ENCODE peak calls at places on chromosome 2, in nine cellular contexts. One of them, this sample, is unnamed.
A peak's percentile ranks its signal among the peaks of the same experiment; 100 is the strongest.

GRCh38 chr2:218367415-218368149 is 10.9 kb downstream of the CATIP start:
- DNase-seq in Calu3: peak; percentile 91
- DNase-seq in HuH-7.5: peak; percentile 90
- DNase-seq in neural progenitor cell: peak; percentile 92
- DNase-seq in glutamatergic neuron: peak; percentile 78
- DNase-seq in cerebellar cortex: peak; percentile 28
- DNase-seq in progenitor cell of endocrine pancreas: peak; percentile 68
- DNase-seq in astrocyte of the cerebellum: no peak
- DNase-seq in MV-4-11: peak; percentile 84
- DNase-seq in this sample: no peak

GRCh38 chr2:230330725-230331124 is 3.7 kb downstream of the SP140L start:
- DNase-seq in HuH-7.5: no peak
- DNase-seq in Calu3: no peak
- DNase-seq in progenitor cell of endocrine pancreas: no peak
- DNase-seq in neural progenitor cell: no peak
- DNase-seq in MV-4-11: no peak
- DNase-seq in astrocyte of the cerebellum: no peak
- DNase-seq in glutamatergic neuron: no peak
- DNase-seq in cerebellar cortex: no peak
- DNase-seq in this sample: no peak

GRCh38 chr2:38600242-38600891 is 2.4 kb downstream of the HNRNPLL start:
- DNase-seq in cerebellar cortex: no peak
- DNase-seq in MV-4-11: no peak
- DNase-seq in astrocyte of the cerebellum: no peak
- DNase-seq in HuH-7.5: no peak
- DNase-seq in Calu3: no peak
- DNase-seq in neural progenitor cell: peak; percentile 50
- DNase-seq in progenitor cell of endocrine pancreas: no peak
- DNase-seq in glutamatergic neuron: peak; percentile 36
- DNase-seq in this sample: no peak

GRCh38 chr2:172464340-172465129 is 37.1 kb downstream of the ITGA6 start:
- DNase-seq in cerebellar cortex: no peak
- DNase-seq in neural progenitor cell: no peak
- DNase-seq in glutamatergic neuron: no peak
- DNase-seq in astrocyte of the cerebellum: no peak
- DNase-seq in progenitor cell of endocrine pancreas: no peak
- DNase-seq in HuH-7.5: no peak
- DNase-seq in MV-4-11: no peak
- DNase-seq in Calu3: no peak
- DNase-seq in this sample: no peak

GRCh38 chr2:241036964-241037421 is 38.6 kb downstream of the SNED1 start:
- DNase-seq in progenitor cell of endocrine pancreas: no peak
- DNase-seq in cerebellar cortex: no peak
- DNase-seq in neural progenitor cell: no peak
- DNase-seq in astrocyte of the cerebellum: no peak
- DNase-seq in HuH-7.5: no peak
- DNase-seq in glutamatergic neuron: no peak
- DNase-seq in MV-4-11: no peak
- DNase-seq in Calu3: no peak
- DNase-seq in this sample: no peak

GRCh38 chr2:101238930-101239759 is 13.5 kb upstream of the CNOT11 start:
- DNase-seq in cerebellar cortex: no peak
- DNase-seq in progenitor cell of endocrine pancreas: peak; percentile 44
- DNase-seq in Calu3: peak; percentile 77
- DNase-seq in HuH-7.5: no peak
- DNase-seq in glutamatergic neuron: no peak
- DNase-seq in MV-4-11: peak; percentile 58
- DNase-seq in astrocyte of the cerebellum: no peak
- DNase-seq in neural progenitor cell: no peak
- DNase-seq in this sample: no peak

GRCh38 chr2:220891405-220891804 is 680.7 kb downstream of the EPHA4 start:
- DNase-seq in cerebellar cortex: no peak
- DNase-seq in glutamatergic neuron: no peak
- DNase-seq in HuH-7.5: no peak
- DNase-seq in Calu3: no peak
- DNase-seq in progenitor cell of endocrine pancreas: no peak
- DNase-seq in MV-4-11: no peak
- DNase-seq in neural progenitor cell: peak; percentile 60
- DNase-seq in astrocyte of the cerebellum: peak; percentile 74
- DNase-seq in this sample: peak; percentile 89

GRCh38 chr2:19330436-19330835 is 28.0 kb downstream of the OSR1 start:
- DNase-seq in HuH-7.5: no peak
- DNase-seq in neural progenitor cell: no peak
- DNase-seq in MV-4-11: no peak
- DNase-seq in glutamatergic neuron: no peak
- DNase-seq in cerebellar cortex: no peak
- DNase-seq in Calu3: no peak
- DNase-seq in astrocyte of the cerebellum: no peak
- DNase-seq in progenitor cell of endocrine pancreas: no peak
- DNase-seq in this sample: no peak

GRCh38 chr2:201831469-201831868 is 25.1 kb downstream of the CDK15 start:
- DNase-seq in neural progenitor cell: no peak
- DNase-seq in astrocyte of the cerebellum: peak; percentile 87
- DNase-seq in progenitor cell of endocrine pancreas: no peak
- DNase-seq in MV-4-11: no peak
- DNase-seq in cerebellar cortex: no peak
- DNase-seq in Calu3: no peak
- DNase-seq in HuH-7.5: no peak
- DNase-seq in glutamatergic neuron: no peak
- DNase-seq in this sample: peak; percentile 42

GRCh38 chr2:128595763-128596452 is 277.2 kb upstream of the HS6ST1 start:
- DNase-seq in Calu3: no peak
- DNase-seq in MV-4-11: no peak
- DNase-seq in glutamatergic neuron: no peak
- DNase-seq in HuH-7.5: no peak
- DNase-seq in neural progenitor cell: no peak
- DNase-seq in cerebellar cortex: no peak
- DNase-seq in astrocyte of the cerebellum: no peak
- DNase-seq in progenitor cell of endocrine pancreas: no peak
- DNase-seq in this sample: no peak

GRCh38 chr2:20012282-20013060 is at the start of gene MATN3:
- DNase-seq in HuH-7.5: peak; percentile 60
- DNase-seq in progenitor cell of endocrine pancreas: peak; percentile 68
- DNase-seq in cerebellar cortex: no peak
- DNase-seq in neural progenitor cell: peak; percentile 94
- DNase-seq in glutamatergic neuron: peak; percentile 48
- DNase-seq in astrocyte of the cerebellum: peak; percentile 16
- DNase-seq in MV-4-11: no peak
- DNase-seq in Calu3: peak; percentile 55
- DNase-seq in this sample: no peak

GRCh38 chr2:227789803-227790202 is 23.8 kb upstream of the CCL20 start:
- DNase-seq in MV-4-11: peak; percentile 68
- DNase-seq in astrocyte of the cerebellum: no peak
- DNase-seq in cerebellar cortex: no peak
- DNase-seq in progenitor cell of endocrine pancreas: no peak
- DNase-seq in HuH-7.5: no peak
- DNase-seq in neural progenitor cell: no peak
- DNase-seq in glutamatergic neuron: no peak
- DNase-seq in Calu3: no peak
- DNase-seq in this sample: no peak

GRCh38 chr2:210421916-210422315 is 54.6 kb downstream of the LANCL1 start:
- DNase-seq in progenitor cell of endocrine pancreas: no peak
- DNase-seq in MV-4-11: peak; percentile 17
- DNase-seq in HuH-7.5: no peak
- DNase-seq in Calu3: no peak
- DNase-seq in neural progenitor cell: peak; percentile 14
- DNase-seq in astrocyte of the cerebellum: peak; percentile 79
- DNase-seq in glutamatergic neuron: no peak
- DNase-seq in cerebellar cortex: no peak
- DNase-seq in this sample: peak; percentile 41

GRCh38 chr2:207341816-207342215 is 176.1 kb upstream of the KLF7 start:
- DNase-seq in astrocyte of the cerebellum: no peak
- DNase-seq in neural progenitor cell: peak; percentile 36
- DNase-seq in progenitor cell of endocrine pancreas: no peak
- DNase-seq in cerebellar cortex: peak; percentile 40
- DNase-seq in Calu3: no peak
- DNase-seq in glutamatergic neuron: no peak
- DNase-seq in MV-4-11: no peak
- DNase-seq in HuH-7.5: no peak
- DNase-seq in this sample: no peak

GRCh38 chr2:240155080-240156025 is 14.9 kb upstream of the OTOS start:
- DNase-seq in progenitor cell of endocrine pancreas: no peak
- DNase-seq in neural progenitor cell: peak; percentile 64
- DNase-seq in Calu3: no peak
- DNase-seq in cerebellar cortex: no peak
- DNase-seq in MV-4-11: no peak
- DNase-seq in astrocyte of the cerebellum: no peak
- DNase-seq in HuH-7.5: no peak
- DNase-seq in glutamatergic neuron: no peak
- DNase-seq in this sample: no peak

GRCh38 chr2:85066874-85067351 is 66.3 kb upstream of the TCF7L1 start:
- DNase-seq in Calu3: peak; percentile 79
- DNase-seq in HuH-7.5: peak; percentile 61
- DNase-seq in glutamatergic neuron: peak; percentile 91
- DNase-seq in astrocyte of the cerebellum: peak; percentile 79
- DNase-seq in neural progenitor cell: peak; percentile 92
- DNase-seq in cerebellar cortex: peak; percentile 83
- DNase-seq in progenitor cell of endocrine pancreas: peak; percentile 79
- DNase-seq in MV-4-11: peak; percentile 47
- DNase-seq in this sample: peak; percentile 52

GRCh38 chr2:55099493-55099877 is 49.2 kb upstream of the RTN4 start:
- DNase-seq in glutamatergic neuron: no peak
- DNase-seq in cerebellar cortex: no peak
- DNase-seq in neural progenitor cell: no peak
- DNase-seq in progenitor cell of endocrine pancreas: no peak
- DNase-seq in Calu3: no peak
- DNase-seq in MV-4-11: no peak
- DNase-seq in HuH-7.5: no peak
- DNase-seq in astrocyte of the cerebellum: no peak
- DNase-seq in this sample: no peak

GRCh38 chr2:128413718-128414341 is 95.2 kb upstream of the HS6ST1 start:
- DNase-seq in astrocyte of the cerebellum: no peak
- DNase-seq in Calu3: no peak
- DNase-seq in cerebellar cortex: no peak
- DNase-seq in MV-4-11: no peak
- DNase-seq in HuH-7.5: no peak
- DNase-seq in glutamatergic neuron: no peak
- DNase-seq in progenitor cell of endocrine pancreas: peak; percentile 8
- DNase-seq in neural progenitor cell: no peak
- DNase-seq in this sample: no peak

GRCh38 chr2:64327510-64328414 is 126.2 kb upstream of the LGALSL start:
- DNase-seq in Calu3: peak; percentile 43
- DNase-seq in progenitor cell of endocrine pancreas: no peak
- DNase-seq in glutamatergic neuron: no peak
- DNase-seq in cerebellar cortex: peak; percentile 82
- DNase-seq in astrocyte of the cerebellum: peak; percentile 5
- DNase-seq in HuH-7.5: no peak
- DNase-seq in neural progenitor cell: peak; percentile 58
- DNase-seq in MV-4-11: no peak
- DNase-seq in this sample: no peak

GRCh38 chr2:227164745-227165350 is 424 bp downstream of the COL4A3 start:
- DNase-seq in HuH-7.5: no peak
- DNase-seq in MV-4-11: no peak
- DNase-seq in cerebellar cortex: no peak
- DNase-seq in astrocyte of the cerebellum: no peak
- DNase-seq in Calu3: peak; percentile 49
- DNase-seq in neural progenitor cell: peak; percentile 52
- DNase-seq in glutamatergic neuron: no peak
- DNase-seq in progenitor cell of endocrine pancreas: no peak
- DNase-seq in this sample: no peak

GRCh38 chr2:148020036-148020357 is 540 bp downstream of the ORC4 start:
- DNase-seq in Calu3: peak; percentile 5
- DNase-seq in neural progenitor cell: no peak
- DNase-seq in MV-4-11: no peak
- DNase-seq in cerebellar cortex: no peak
- DNase-seq in glutamatergic neuron: peak; percentile 13
- DNase-seq in progenitor cell of endocrine pancreas: no peak
- DNase-seq in HuH-7.5: no peak
- DNase-seq in astrocyte of the cerebellum: no peak
- DNase-seq in this sample: no peak

GRCh38 chr2:17543848-17544645 is 3.6 kb downstream of the VSNL1 start:
- DNase-seq in astrocyte of the cerebellum: peak; percentile 23
- DNase-seq in progenitor cell of endocrine pancreas: no peak
- DNase-seq in HuH-7.5: no peak
- DNase-seq in cerebellar cortex: no peak
- DNase-seq in glutamatergic neuron: no peak
- DNase-seq in Calu3: no peak
- DNase-seq in neural progenitor cell: peak; percentile 26
- DNase-seq in MV-4-11: no peak
- DNase-seq in this sample: no peak

GRCh38 chr2:68971591-68972231 is 2.7 kb upstream of the GKN1 start:
- DNase-seq in HuH-7.5: no peak
- DNase-seq in neural progenitor cell: no peak
- DNase-seq in Calu3: peak; percentile 17
- DNase-seq in cerebellar cortex: no peak
- DNase-seq in glutamatergic neuron: no peak
- DNase-seq in progenitor cell of endocrine pancreas: no peak
- DNase-seq in MV-4-11: peak; percentile 55
- DNase-seq in astrocyte of the cerebellum: peak; percentile 88
- DNase-seq in this sample: peak; percentile 91

GRCh38 chr2:98505311-98505808 is 60.7 kb downstream of the INPP4A start:
- DNase-seq in Calu3: no peak
- DNase-seq in MV-4-11: peak; percentile 86
- DNase-seq in neural progenitor cell: no peak
- DNase-seq in astrocyte of the cerebellum: no peak
- DNase-seq in HuH-7.5: no peak
- DNase-seq in progenitor cell of endocrine pancreas: no peak
- DNase-seq in glutamatergic neuron: no peak
- DNase-seq in cerebellar cortex: no peak
- DNase-seq in this sample: no peak

GRCh38 chr2:174553811-174554493 is 43.7 kb downstream of the WIPF1 start:
- DNase-seq in neural progenitor cell: no peak
- DNase-seq in glutamatergic neuron: no peak
- DNase-seq in progenitor cell of endocrine pancreas: no peak
- DNase-seq in cerebellar cortex: no peak
- DNase-seq in astrocyte of the cerebellum: no peak
- DNase-seq in HuH-7.5: no peak
- DNase-seq in Calu3: no peak
- DNase-seq in MV-4-11: peak; percentile 60
- DNase-seq in this sample: no peak

GRCh38 chr2:193294371-193294770 is 1099.6 kb upstream of the TMEFF2 start:
- DNase-seq in neural progenitor cell: no peak
- DNase-seq in cerebellar cortex: no peak
- DNase-seq in MV-4-11: no peak
- DNase-seq in Calu3: no peak
- DNase-seq in progenitor cell of endocrine pancreas: no peak
- DNase-seq in astrocyte of the cerebellum: no peak
- DNase-seq in glutamatergic neuron: no peak
- DNase-seq in HuH-7.5: no peak
- DNase-seq in this sample: no peak

GRCh38 chr2:62263076-62263475 is 67.2 kb downstream of the B3GNT2 start:
- DNase-seq in glutamatergic neuron: no peak
- DNase-seq in HuH-7.5: no peak
- DNase-seq in neural progenitor cell: no peak
- DNase-seq in MV-4-11: no peak
- DNase-seq in cerebellar cortex: no peak
- DNase-seq in progenitor cell of endocrine pancreas: no peak
- DNase-seq in Calu3: no peak
- DNase-seq in astrocyte of the cerebellum: no peak
- DNase-seq in this sample: no peak

GRCh38 chr2:140178224-140178623 is 1398.0 kb upstream of the NXPH2 start:
- DNase-seq in MV-4-11: no peak
- DNase-seq in cerebellar cortex: peak; percentile 80
- DNase-seq in progenitor cell of endocrine pancreas: no peak
- DNase-seq in astrocyte of the cerebellum: peak; percentile 15
- DNase-seq in neural progenitor cell: no peak
- DNase-seq in glutamatergic neuron: no peak
- DNase-seq in Calu3: no peak
- DNase-seq in HuH-7.5: no peak
- DNase-seq in this sample: peak; percentile 58

GRCh38 chr2:219106251-219106650 is 45.5 kb upstream of the IHH start:
- DNase-seq in glutamatergic neuron: no peak
- DNase-seq in astrocyte of the cerebellum: no peak
- DNase-seq in neural progenitor cell: no peak
- DNase-seq in HuH-7.5: no peak
- DNase-seq in progenitor cell of endocrine pancreas: no peak
- DNase-seq in MV-4-11: no peak
- DNase-seq in cerebellar cortex: no peak
- DNase-seq in Calu3: no peak
- DNase-seq in this sample: no peak

GRCh38 chr2:70767699-70768584 is at the start of gene ADD2:
- DNase-seq in MV-4-11: peak; percentile 61
- DNase-seq in astrocyte of the cerebellum: no peak
- DNase-seq in progenitor cell of endocrine pancreas: peak; percentile 30
- DNase-seq in glutamatergic neuron: peak; percentile 82
- DNase-seq in HuH-7.5: no peak
- DNase-seq in cerebellar cortex: peak; percentile 81
- DNase-seq in Calu3: no peak
- DNase-seq in neural progenitor cell: peak; percentile 93
- DNase-seq in this sample: no peak

GRCh38 chr2:28274911-28275685 is 117.6 kb upstream of the FOSL2 start:
- DNase-seq in astrocyte of the cerebellum: peak; percentile 73
- DNase-seq in progenitor cell of endocrine pancreas: no peak
- DNase-seq in neural progenitor cell: peak; percentile 23
- DNase-seq in glutamatergic neuron: no peak
- DNase-seq in cerebellar cortex: peak; percentile 59
- DNase-seq in HuH-7.5: no peak
- DNase-seq in MV-4-11: peak; percentile 78
- DNase-seq in Calu3: peak; percentile 55
- DNase-seq in this sample: peak; percentile 99

This sample was measured in retinal pigment epithelial cell.